ENCODE peak calls at places on chromosome 17, in six cellular contexts. L, X, R, T, Q and W are unnamed samples. For H3K4me1, the result is how much of the 10 kb centered on the place peaks cover.

GRCh38 chr17:58960068-58960467 is 146.6 kb downstream of the TRIM37 start:
- DNase-seq in L (no peak), X (no peak), R (no peak), T (no peak), Q (no peak), W (no peak)

GRCh38 chr17:46949291-46950174 is 26.6 kb downstream of the GOSR2 start:
- DNase-seq in L (no peak), X (no peak), R (no peak), T (no peak), Q (no peak), W (no peak)

GRCh38 chr17:32551186-32551955 is 64.6 kb downstream of the CDK5R1 start:
- DNase-seq in L (no peak), X (no peak), R (no peak), T (no peak), Q (no peak), W (no peak)

GRCh38 chr17:67294451-67295199 is 49.6 kb upstream of the HELZ start:
- DNase-seq in L (no peak), X (no peak), R (peak), T (no peak), Q (no peak), W (no peak)

GRCh38 chr17:44353656-44354331 is 8.7 kb downstream of the GRN start:
- DNase-seq in L (peak), X (peak), R (peak), T (no peak), Q (no peak), W (no peak)

GRCh38 chr17:38674013-38674748 is 576 bp downstream of the EPOP start:
- DNase-seq in L (peak), X (peak), R (peak), T (no peak), Q (no peak), W (no peak)

GRCh38 chr17:67659028-67659427 is 58.7 kb upstream of the NOL11 start:
- DNase-seq in L (no peak), X (no peak), R (no peak), T (no peak), Q (no peak), W (no peak)

GRCh38 chr17:14201595-14201994 is 35.1 kb downstream of the CDRT15 start:
- DNase-seq in L (no peak), X (no peak), R (no peak), T (no peak), Q (peak), W (no peak)

GRCh38 chr17:37399404-37399803 is 7.2 kb downstream of the ACACA start:
- DNase-seq in L (no peak), X (no peak), R (no peak), T (no peak), Q (no peak), W (no peak)

GRCh38 chr17:6496116-6496481 is 51.8 kb downstream of the PIMREG start:
- DNase-seq in L (no peak), X (no peak), R (no peak), T (peak), Q (no peak), W (no peak)

GRCh38 chr17:46061435-46061834 is 62.4 kb downstream of the STH start:
- DNase-seq in L (no peak), X (no peak), R (peak), T (no peak), Q (no peak), W (no peak)

GRCh38 chr17:67554634-67555033 is 163.1 kb upstream of the NOL11 start:
- DNase-seq in L (no peak), X (no peak), R (no peak), T (no peak), Q (no peak), W (no peak)

GRCh38 chr17:66786101-66786500 is 48.8 kb upstream of the CACNG5 start:
- DNase-seq in L (no peak), X (no peak), R (no peak), T (no peak), Q (no peak), W (no peak)

GRCh38 chr17:57662644-57663308 is 82.3 kb downstream of the CCDC182 start:
- DNase-seq in L (peak), X (peak), R (peak), T (peak), Q (no peak), W (peak)

GRCh38 chr17:41635121-41636097 is 11.0 kb upstream of the KRT17 start:
- DNase-seq in L (peak), X (peak), R (no peak), T (no peak), Q (no peak), W (no peak)

GRCh38 chr17:28953444-28954118 is 2.3 kb upstream of the PHF12 start:
- DNase-seq in L (peak), X (peak), R (no peak), T (peak), Q (peak), W (no peak)

GRCh38 chr17:2238432-2239169 is 65.0 kb downstream of the SMG6 start:
- DNase-seq in L (no peak), X (no peak), R (no peak), T (no peak), Q (no peak), W (no peak)

GRCh38 chr17:59406808-59407381 is 75.4 kb downstream of the YPEL2 start:
- DNase-seq in L (no peak), X (no peak), R (no peak), T (no peak), Q (no peak), W (no peak)

GRCh38 chr17:58351710-58352017 is 337 bp downstream of the SUPT4H1 start:
- DNase-seq in L (no peak), X (no peak), R (no peak), T (no peak), Q (no peak), W (no peak)

GRCh38 chr17:28385037-28385797 is 13.7 kb downstream of the SARM1 start:
- DNase-seq in L (peak), X (no peak), R (peak), T (no peak), Q (peak), W (no peak)

GRCh38 chr17:21288581-21289017 is 4.1 kb downstream of the MAP2K3 start:
- DNase-seq in L (no peak), X (no peak), R (no peak), T (no peak), Q (no peak), W (peak)

GRCh38 chr17:71655542-71655941 is 465.3 kb upstream of the SOX9 start:
- DNase-seq in L (no peak), X (no peak), R (no peak), T (no peak), Q (no peak), W (no peak)

GRCh38 chr17:53996131-53996530 is 173.4 kb downstream of the KIF2B start:
- DNase-seq in L (no peak), X (no peak), R (no peak), T (no peak), Q (no peak), W (no peak)

GRCh38 chr17:48051706-48052486 is 3.7 kb downstream of the NFE2L1 start:
- DNase-seq in L (peak), X (peak), R (no peak), T (peak), Q (no peak), W (no peak)

GRCh38 chr17:49851387-49852291 is 3.8 kb upstream of the TAC4 start:
- DNase-seq in L (peak), X (peak), R (peak), T (peak), Q (peak), W (peak)

GRCh38 chr17:15957608-15958307 is 12.8 kb downstream of the ADORA2B start:
- DNase-seq in L (no peak), X (no peak), R (peak), T (no peak), Q (no peak), W (no peak)

GRCh38 chr17:79777166-79777843 is 643 bp upstream of the CBX2 start:
- DNase-seq in L (peak), X (peak), R (peak), T (no peak), Q (peak), W (no peak)

GRCh38 chr17:794876-795275 is 12.7 kb downstream of the MRM3 start:
- DNase-seq in L (peak), X (peak), R (peak), T (peak), Q (peak), W (no peak)

GRCh38 chr17:66343531-66344078 is 41.2 kb downstream of the PRKCA start:
- DNase-seq in L (no peak), X (no peak), R (no peak), T (no peak), Q (no peak), W (no peak)

GRCh38 chr17:40702271-40702670 is 1.3 kb downstream of the KRT24 start:
- DNase-seq in L (no peak), X (no peak), R (no peak), T (no peak), Q (no peak), W (no peak)

GRCh38 chr17:32927201-32927723 is 691 bp upstream of the TMEM98 start:
- DNase-seq in L (no peak), X (peak), R (no peak), T (no peak), Q (no peak), W (no peak)

GRCh38 chr17:29238133-29238850 is 8.4 kb upstream of the CRYBA1 start:
- DNase-seq in L (no peak), X (no peak), R (no peak), T (no peak), Q (no peak), W (no peak)

DNA sequence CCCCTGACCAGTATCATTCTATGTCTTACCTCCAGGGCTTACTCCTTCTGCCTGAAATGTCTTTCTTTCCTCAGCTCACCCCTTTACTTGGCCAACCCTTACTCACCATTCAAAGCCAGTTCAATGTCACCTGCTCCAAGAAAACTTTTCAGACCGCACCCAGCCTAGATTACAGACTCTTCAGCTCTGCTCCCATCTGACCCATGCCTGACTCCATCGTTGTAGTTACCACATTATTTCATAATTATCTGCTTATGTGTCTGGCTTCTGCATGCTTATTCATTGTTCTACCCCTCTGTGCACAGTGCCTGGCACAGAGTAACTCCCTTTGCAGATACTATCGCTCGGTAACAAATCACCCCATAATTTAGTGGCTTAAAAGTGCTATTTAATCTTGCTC is 62.5 kb upstream of the TOB1 start:
- DNase-seq in L (no peak), X (no peak), R (no peak), T (no peak), Q (no peak), W (no peak)
- H3K4me1 ChIP-seq in L (under half), X (under half), R (under half), T (under half), Q (under half), W (under half)

GRCh38 chr17:4584125-4584834 is at the start of gene SMTNL2:
- DNase-seq in L (no peak), X (peak), R (peak), T (no peak), Q (peak), W (no peak)

GRCh38 chr17:4583206-4583605 is 1.1 kb upstream of the SMTNL2 start:
- DNase-seq in L (no peak), X (no peak), R (no peak), T (no peak), Q (no peak), W (no peak)

GRCh38 chr17:4582691-4583090 is 1.6 kb upstream of the SMTNL2 start:
- DNase-seq in L (no peak), X (no peak), R (no peak), T (no peak), Q (no peak), W (no peak)

GRCh38 chr17:4584835-4585187 is 482 bp downstream of the SMTNL2 start:
- DNase-seq in L (no peak), X (no peak), R (peak), T (no peak), Q (no peak), W (no peak)

GRCh38 chr17:4583796-4584124 is 569 bp upstream of the SMTNL2 start:
- DNase-seq in L (no peak), X (peak), R (no peak), T (no peak), Q (no peak), W (no peak)
- TF ChIP-seq CTCF in L (no peak), X (peak), R (peak), T (no peak), Q (no peak), W (peak)

DNA sequence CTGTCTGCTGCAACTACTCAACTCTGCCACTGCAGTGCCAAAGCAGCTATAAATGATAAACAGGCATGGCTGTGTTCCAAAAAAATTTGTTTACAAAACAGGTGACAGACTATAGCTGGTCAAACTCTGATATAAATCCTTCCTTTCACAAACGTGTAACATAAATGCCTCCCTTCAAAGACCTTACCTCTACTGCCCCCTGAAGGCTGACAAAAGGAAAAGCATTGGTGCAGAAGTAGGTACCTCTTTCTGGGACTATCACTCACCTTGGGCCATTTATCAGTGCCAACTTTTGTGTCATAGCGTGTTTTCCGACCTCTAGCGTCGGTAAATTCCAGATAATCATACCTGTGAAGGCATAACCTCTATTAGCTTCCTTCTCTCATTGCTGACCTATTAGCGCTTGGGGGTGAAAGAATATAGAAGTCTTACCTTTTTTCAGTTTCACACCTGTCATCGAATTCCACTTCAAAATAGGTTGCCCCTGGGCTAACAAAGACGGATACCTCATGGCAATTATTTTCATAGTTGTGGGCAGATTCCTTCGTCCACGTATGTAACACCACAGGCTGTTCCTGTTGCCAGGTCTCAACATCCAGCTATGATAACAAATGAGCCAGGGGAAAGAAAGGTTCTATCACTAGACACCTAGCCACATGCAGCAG is 67.9 kb downstream of the ZZEF1 start:
- DNase-seq in L (no peak), X (no peak), R (no peak), T (no peak), Q (no peak), W (no peak)
- H3K27ac ChIP-seq in L (peak), X (no peak), R (no peak), T (no peak), Q (no peak), W (peak)

GRCh38 chr17:11885051-11885450 is 112.2 kb downstream of the ZNF18 start:
- DNase-seq in L (no peak), X (no peak), R (no peak), T (no peak), Q (no peak), W (no peak)

GRCh38 chr17:11893862-11894261 is 103.4 kb downstream of the ZNF18 start:
- DNase-seq in L (no peak), X (no peak), R (no peak), T (no peak), Q (no peak), W (no peak)

GRCh38 chr17:11889266-11889665 is 108.0 kb downstream of the ZNF18 start:
- DNase-seq in L (no peak), X (no peak), R (no peak), T (no peak), Q (no peak), W (no peak)
- H3K4me1 ChIP-seq in L (under half), X (under half), R (under half), T (under half), Q (under half), W (under half)

DNA sequence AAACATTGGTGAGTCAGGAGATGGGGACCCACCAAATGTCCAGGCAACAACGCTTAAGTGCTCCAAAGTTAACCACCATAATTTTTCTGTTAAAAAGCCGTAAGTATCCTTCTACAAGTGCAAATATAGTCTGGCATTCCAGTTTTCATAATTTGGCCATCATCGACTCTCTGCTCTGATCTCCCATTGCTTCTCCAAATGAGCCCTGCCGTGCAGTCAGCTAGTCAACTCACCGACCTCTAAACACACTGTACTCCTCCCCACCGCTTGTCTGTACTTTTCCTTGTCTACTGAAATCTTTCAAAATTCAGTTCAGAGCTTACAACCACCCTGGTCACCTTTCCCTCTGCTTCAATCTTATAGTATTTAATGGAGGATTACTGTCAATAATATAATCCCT is 52.6 kb upstream of the SLC25A19 start:
- DNase-seq in L (no peak), X (no peak), R (no peak), T (no peak), Q (no peak), W (no peak)
- TF ChIP-seq CTCF in L (no peak), X (no peak), R (no peak), T (no peak), Q (no peak), W (no peak)

GRCh38 chr17:81094224-81094743 is 59.3 kb downstream of the BAIAP2 start:
- DNase-seq in L (no peak), X (no peak), R (no peak), T (no peak), Q (no peak), W (no peak)
- H3K27ac ChIP-seq in L (peak), X (peak), R (peak), T (peak), Q (no peak), W (peak)

GRCh38 chr17:73909156-73909555 is 264.9 kb upstream of the SDK2 start:
- DNase-seq in L (no peak), X (no peak), R (no peak), T (no peak), Q (no peak), W (no peak)
- H3K4me1 ChIP-seq in L (under half), X (under half), R (under half), T (under half), Q (under half), W (under half)